ENCODE peak calls at places on chromosomes 6 and 20, in nine cellular contexts. P is tibial artery, Y is Peyer's patch, I is GM12865, E is tibial nerve, Q is IMR-90, W is GM23338, U is AG10803, N is cardiac muscle cell. D is an unnamed sample.

GRCh38 chr20:39108746-39109145 is 146.6 kb downstream of the DHX35 start:
- DNase-seq in P (no peak), Y (no peak), I (no peak), E (no peak), Q (peak), W (no peak), U (peak), N (peak), D (no peak)

GRCh38 chr6:121823437-121823851 is 388.0 kb downstream of the GJA1 start:
- DNase-seq in P (no peak), Y (no peak), I (no peak), E (no peak), Q (peak), W (peak), U (peak), N (peak), D (no peak)

GRCh38 chr6:135002229-135002844 is 52.3 kb downstream of the HBS1L start:
- DNase-seq in P (no peak), Y (no peak), I (peak), E (no peak), Q (peak), W (peak), U (peak), N (peak), D (no peak)

GRCh38 chr6:89597988-89598387 is 40.6 kb downstream of the LYRM2 start:
- DNase-seq in P (no peak), Y (no peak), I (no peak), E (peak), Q (no peak), W (peak), U (peak), N (peak), D (no peak)

GRCh38 chr6:35611235-35611634 is 77.5 kb downstream of the FKBP5 start:
- DNase-seq in P (no peak), Y (no peak), I (peak), E (no peak), Q (peak), W (peak), U (peak), N (peak), D (no peak)

GRCh38 chr20:54320148-54320607 is 112.3 kb downstream of the PFDN4 start:
- DNase-seq in P (no peak), Y (no peak), I (no peak), E (no peak), Q (peak), W (peak), U (no peak), N (peak), D (no peak)

GRCh38 chr6:84027340-84028183 is 6.0 kb upstream of the MRAP2 start:
- DNase-seq in P (peak), Y (no peak), I (no peak), E (no peak), Q (peak), W (no peak), U (peak), N (peak), D (peak)

GRCh38 chr6:111683126-111683525 is 77.4 kb upstream of the TRAF3IP2 start:
- DNase-seq in P (no peak), Y (no peak), I (no peak), E (no peak), Q (no peak), W (no peak), U (no peak), N (no peak), D (no peak)

GRCh38 chr6:89999154-89999553 is 104.9 kb downstream of the GJA10 start:
- DNase-seq in P (no peak), Y (peak), I (no peak), E (peak), Q (peak), W (no peak), U (peak), N (peak), D (peak)

GRCh38 chr6:29974901-29975560 is 32.7 kb downstream of the HLA-A start:
- DNase-seq in P (no peak), Y (no peak), I (no peak), E (no peak), Q (no peak), W (peak), U (no peak), N (no peak), D (peak)

GRCh38 chr6:125307964-125308615 is 6.3 kb upstream of the HDDC2 start:
- DNase-seq in P (no peak), Y (no peak), I (no peak), E (no peak), Q (no peak), W (no peak), U (no peak), N (no peak), D (no peak)

GRCh38 chr20:6768228-6769185 is 1.0 kb downstream of the BMP2 start:
- DNase-seq in P (peak), Y (peak), I (no peak), E (peak), Q (peak), W (peak), U (no peak), N (peak), D (peak)

GRCh38 chr6:10418361-10418861 is 3.5 kb upstream of the TFAP2A start:
- DNase-seq in P (no peak), Y (no peak), I (peak), E (no peak), Q (no peak), W (no peak), U (no peak), N (no peak), D (no peak)
- H3K4me3 ChIP-seq in P (no peak), Y (no peak), I (peak), E (no peak), Q (no peak), W (peak), U (no peak), N (no peak), D (peak)

DNA sequence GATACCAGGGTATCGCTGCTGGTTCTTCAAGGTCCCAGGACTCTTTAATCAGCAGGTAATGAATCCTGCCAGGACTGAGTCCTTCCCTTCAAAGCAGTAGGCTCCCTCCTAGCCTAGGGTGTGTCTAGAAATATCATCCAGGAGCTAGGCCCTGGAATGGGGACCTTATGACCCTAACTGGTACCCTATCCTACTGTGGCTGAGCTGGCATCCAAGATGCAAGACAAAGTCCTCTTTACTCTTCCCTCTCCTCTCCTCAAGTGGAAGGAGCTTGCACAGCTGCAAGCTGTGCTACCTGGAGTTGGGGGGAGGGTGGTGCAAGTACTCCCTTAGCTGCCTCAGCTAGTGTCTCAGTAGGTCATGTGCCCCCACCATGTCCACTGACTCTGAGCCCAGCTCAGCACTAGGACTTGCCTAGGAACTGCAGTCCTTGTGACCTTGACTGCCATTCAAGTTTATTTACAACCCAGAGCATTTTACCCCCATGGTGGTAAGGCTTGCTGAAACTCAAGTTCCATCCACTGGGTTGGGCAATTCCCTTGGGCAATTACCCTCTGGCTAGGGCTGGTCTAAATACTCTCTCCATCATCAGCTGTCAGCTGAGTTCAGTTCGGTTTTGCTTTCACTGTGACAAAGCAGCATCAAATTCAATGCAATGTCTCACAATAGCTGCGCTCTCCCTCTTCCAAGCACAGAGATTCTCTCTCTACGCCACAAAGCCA is 48.4 kb upstream of the TOP1 start:
- DNase-seq in P (no peak), Y (no peak), I (peak), E (no peak), Q (no peak), W (no peak), U (peak), N (no peak), D (no peak)
- TF ChIP-seq CTCF in P (no peak), Y (no peak), I (no peak), E (no peak), Q (no peak), W (no peak), U (no peak), N (no peak), D (no peak)

GRCh38 chr20:20364747-20365558 is 3.0 kb upstream of the INSM1 start:
- DNase-seq in P (no peak), Y (no peak), I (no peak), E (no peak), Q (no peak), W (peak), U (no peak), N (no peak), D (no peak)
- H3K4me3 ChIP-seq in P (no peak), Y (no peak), I (no peak), E (no peak), Q (no peak), W (peak), U (no peak), N (no peak), D (no peak)

GRCh38 chr6:43497129-43497396 is 13.1 kb downstream of the LRRC73 start:
- DNase-seq in P (no peak), Y (no peak), I (no peak), E (no peak), Q (no peak), W (no peak), U (no peak), N (no peak), D (no peak)

GRCh38 chr6:43497694-43498093 is 12.5 kb downstream of the LRRC73 start:
- DNase-seq in P (no peak), Y (no peak), I (no peak), E (no peak), Q (no peak), W (no peak), U (no peak), N (no peak), D (no peak)

GRCh38 chr6:43494766-43495165 is 15.4 kb downstream of the LRRC73 start:
- DNase-seq in P (no peak), Y (no peak), I (no peak), E (no peak), Q (no peak), W (no peak), U (no peak), N (no peak), D (no peak)

GRCh38 chr6:43495409-43495941 is 14.7 kb downstream of the LRRC73 start:
- DNase-seq in P (no peak), Y (no peak), I (no peak), E (no peak), Q (no peak), W (no peak), U (no peak), N (no peak), D (no peak)

GRCh38 chr6:43496370-43497128 is 13.6 kb downstream of the LRRC73 start:
- DNase-seq in P (no peak), Y (no peak), I (peak), E (no peak), Q (peak), W (peak), U (peak), N (peak), D (no peak)
- TF ChIP-seq CTCF in P (peak), Y (peak), I (peak), E (peak), Q (peak), W (peak), U (peak), N (peak), D (peak)

DNA sequence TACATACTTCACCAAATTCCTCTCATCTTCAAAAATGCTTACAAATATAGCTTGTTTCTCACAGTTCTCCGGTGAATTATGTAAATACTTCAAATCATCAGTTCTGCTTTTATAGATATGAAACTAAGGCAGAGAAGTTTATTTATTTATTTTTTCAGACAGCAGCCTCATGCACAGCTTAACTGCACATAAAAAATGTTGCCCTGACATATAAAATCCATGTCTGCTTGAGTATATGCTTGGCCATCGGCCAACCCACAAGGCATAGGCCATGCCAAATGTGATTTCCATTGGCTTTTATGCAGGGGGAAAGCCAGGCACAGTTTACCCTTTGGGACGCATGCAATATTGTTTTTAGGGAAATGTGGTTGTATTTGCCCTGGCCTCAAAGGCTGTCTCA is 57.3 kb upstream of the PHACTR2 start:
- DNase-seq in P (no peak), Y (no peak), I (no peak), E (no peak), Q (peak), W (no peak), U (peak), N (peak), D (no peak)
- H3K4me3 ChIP-seq in P (no peak), Y (no peak), I (no peak), E (no peak), Q (no peak), W (no peak), U (no peak), N (no peak), D (no peak)

GRCh38 chr6:15638373-15638772 is 24.5 kb downstream of the DTNBP1 start:
- DNase-seq in P (no peak), Y (no peak), I (no peak), E (no peak), Q (no peak), W (no peak), U (no peak), N (no peak), D (no peak)

GRCh38 chr6:15644904-15645303 is 17.9 kb downstream of the DTNBP1 start:
- DNase-seq in P (no peak), Y (no peak), I (no peak), E (no peak), Q (no peak), W (no peak), U (no peak), N (no peak), D (no peak)

GRCh38 chr6:15643542-15643941 is 19.3 kb downstream of the DTNBP1 start:
- DNase-seq in P (no peak), Y (no peak), I (no peak), E (no peak), Q (no peak), W (no peak), U (no peak), N (no peak), D (no peak)

DNA sequence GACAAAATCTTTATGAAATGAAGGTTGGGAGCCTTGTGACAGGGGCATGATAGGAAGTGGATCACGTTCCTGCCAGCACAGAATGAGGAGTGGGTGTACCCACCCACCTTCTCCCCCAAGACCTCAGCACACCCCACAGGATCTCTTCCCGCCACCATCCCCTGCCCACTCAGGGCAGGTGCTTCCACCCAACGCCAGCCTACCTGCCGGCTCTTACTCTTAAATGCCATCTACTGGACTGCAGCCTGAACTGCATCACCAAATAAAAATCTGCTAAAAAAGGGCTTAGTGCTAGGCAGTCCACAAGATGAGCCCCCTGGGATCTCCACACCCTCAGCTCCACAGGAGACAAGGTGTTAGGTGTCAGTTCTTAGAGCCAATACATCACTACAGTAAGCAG is 20.6 kb downstream of the DTNBP1 start:
- DNase-seq in P (no peak), Y (no peak), I (peak), E (no peak), Q (no peak), W (peak), U (no peak), N (peak), D (no peak)
- TF ChIP-seq CTCF in P (no peak), Y (peak), I (peak), E (no peak), Q (peak), W (peak), U (peak), N (peak), D (no peak)

DNA sequence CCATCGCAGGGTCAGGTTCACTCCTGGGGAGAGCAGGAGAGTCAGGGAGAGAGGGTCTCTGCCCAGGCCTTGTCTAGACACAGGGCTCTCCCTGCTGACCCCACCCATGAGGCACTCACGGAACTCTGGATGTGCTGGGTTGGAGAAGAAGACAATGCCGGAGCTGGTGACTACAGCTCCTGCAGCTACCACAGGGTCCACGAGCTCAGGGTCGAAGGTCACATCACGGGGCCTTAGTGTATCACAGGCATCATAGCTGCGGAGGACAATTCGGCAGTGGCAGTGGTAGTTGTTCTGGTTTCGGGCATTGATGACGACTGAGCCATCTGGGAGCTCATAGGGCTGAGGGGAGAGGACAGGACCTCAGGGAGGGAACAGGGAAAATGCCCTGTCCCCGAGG is 2.7 kb downstream of the NEU1 start:
- DNase-seq in P (no peak), Y (no peak), I (no peak), E (no peak), Q (no peak), W (no peak), U (no peak), N (no peak), D (no peak)
- H3K4me3 ChIP-seq in P (no peak), Y (no peak), I (no peak), E (no peak), Q (no peak), W (no peak), U (no peak), N (no peak), D (no peak)

DNA sequence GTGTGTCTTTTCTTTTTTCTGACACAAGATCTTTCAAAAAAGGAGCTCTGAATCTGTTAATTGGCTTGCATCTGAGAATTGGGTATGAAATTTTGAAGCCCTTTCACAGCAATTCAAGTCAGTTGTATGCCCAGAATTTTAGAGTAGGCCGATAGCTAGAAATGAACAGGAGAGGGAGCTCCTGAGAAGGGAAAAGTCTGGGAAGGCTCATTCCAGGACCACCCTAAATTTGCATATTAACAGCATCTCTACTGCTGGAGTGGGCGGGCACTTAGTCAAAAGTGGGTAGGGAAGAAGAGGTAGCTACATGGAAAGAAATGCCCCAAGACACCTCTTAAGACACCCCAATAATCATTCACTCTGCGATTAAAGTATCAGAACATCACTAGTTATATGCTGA is 928.3 kb downstream of the TBC1D32 start:
- DNase-seq in P (no peak), Y (no peak), I (no peak), E (no peak), Q (no peak), W (peak), U (no peak), N (no peak), D (no peak)
- TF ChIP-seq CTCF in P (no peak), Y (no peak), I (no peak), E (no peak), Q (no peak), W (peak), U (no peak), N (no peak), D (no peak)

GRCh38 chr20:32731882-32732266 is 11.4 kb downstream of the COMMD7 start:
- DNase-seq in P (no peak), Y (no peak), I (no peak), E (no peak), Q (no peak), W (no peak), U (no peak), N (peak), D (no peak)

DNA sequence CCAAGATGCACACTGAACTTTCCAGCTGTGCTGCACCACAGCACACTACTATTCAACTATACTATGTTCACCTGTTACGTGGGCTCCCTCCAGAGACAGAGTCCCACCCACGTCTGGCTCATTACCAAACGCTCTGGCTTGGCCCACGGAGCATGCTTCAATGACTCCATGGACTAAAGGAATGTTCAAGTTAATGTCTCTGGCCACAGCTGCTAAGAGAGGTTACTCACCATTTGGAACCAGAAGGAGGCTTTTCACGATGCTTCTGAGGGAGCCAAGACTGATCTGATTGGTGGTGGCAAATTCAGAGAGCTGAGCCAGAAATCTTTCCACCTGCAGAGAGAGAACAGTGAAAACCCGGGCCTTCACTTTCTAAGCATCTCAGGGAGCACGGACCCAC is 15.6 kb downstream of the COMMD7 start:
- DNase-seq in P (no peak), Y (no peak), I (no peak), E (no peak), Q (peak), W (no peak), U (peak), N (peak), D (no peak)
- H3K4me3 ChIP-seq in P (no peak), Y (no peak), I (no peak), E (no peak), Q (no peak), W (no peak), U (no peak), N (no peak), D (no peak)

GRCh38 chr6:5995705-5996686 is 10.7 kb downstream of the NRN1 start:
- DNase-seq in P (peak), Y (peak), I (no peak), E (peak), Q (peak), W (peak), U (peak), N (no peak), D (peak)

GRCh38 chr6:5994999-5995698 is 11.6 kb downstream of the NRN1 start:
- DNase-seq in P (no peak), Y (no peak), I (no peak), E (no peak), Q (no peak), W (no peak), U (no peak), N (no peak), D (no peak)

GRCh38 chr6:5992551-5993225 is 14.0 kb downstream of the NRN1 start:
- DNase-seq in P (no peak), Y (no peak), I (no peak), E (no peak), Q (no peak), W (peak), U (no peak), N (no peak), D (no peak)

GRCh38 chr6:5996701-5997419 is 9.9 kb downstream of the NRN1 start:
- DNase-seq in P (no peak), Y (peak), I (no peak), E (no peak), Q (peak), W (peak), U (peak), N (no peak), D (no peak)

DNA sequence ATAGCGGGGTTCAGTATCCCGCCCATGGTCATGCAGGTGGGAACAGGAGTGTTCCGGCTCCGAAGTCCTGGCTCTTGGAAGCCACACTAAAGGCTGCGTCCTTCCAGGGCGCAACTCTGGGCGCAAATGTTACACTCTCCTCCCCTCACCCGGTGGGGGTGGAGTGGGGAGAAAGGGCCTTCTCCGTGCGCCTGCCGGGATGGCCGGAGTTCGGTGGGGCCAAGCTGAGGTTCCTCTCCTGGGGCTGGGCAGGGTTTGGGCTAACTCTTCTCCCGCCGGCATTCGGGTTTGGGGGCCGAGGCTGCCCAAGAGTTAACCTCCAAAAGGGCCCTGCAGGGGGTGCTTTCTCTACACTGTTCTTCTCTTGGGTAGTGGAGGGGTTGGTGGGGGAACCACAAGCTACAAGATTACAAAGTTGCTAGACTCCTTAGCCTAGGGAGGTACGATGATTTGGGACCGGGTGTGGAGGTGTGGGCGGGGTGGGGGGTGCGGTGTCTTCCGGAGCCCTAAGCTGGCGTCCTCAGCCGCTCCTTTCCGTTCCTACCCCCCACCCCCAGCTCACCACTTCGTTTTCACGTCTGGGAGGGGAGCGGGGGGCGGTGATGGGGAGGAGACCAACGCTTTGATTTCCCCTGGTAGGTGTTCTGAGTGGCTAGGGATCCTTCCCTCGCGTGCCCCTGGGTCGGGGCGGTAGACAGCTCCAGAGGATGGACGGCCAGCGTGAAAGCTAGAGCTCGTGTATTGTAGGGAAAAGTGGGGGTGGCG is 12.3 kb downstream of the NRN1 start:
- DNase-seq in P (no peak), Y (no peak), I (no peak), E (no peak), Q (no peak), W (peak), U (no peak), N (no peak), D (no peak)
- TF ChIP-seq CTCF in P (no peak), Y (no peak), I (no peak), E (no peak), Q (no peak), W (peak), U (no peak), N (no peak), D (no peak)

D was measured in kidney.